ENCODE peak calls at places on chromosomes 7 and 10, in five cellular contexts. R, K, Z, Y and M are unnamed samples.

GRCh38 chr7:159086301-159086925 is 58.3 kb downstream of the VIPR2 start:
- DNase-seq in R (no peak), K (no peak), Z (no peak), Y (no peak), M (no peak)

GRCh38 chr10:133196221-133196920 is 33.6 kb upstream of the UTF1 start:
- DNase-seq in R (no peak), K (no peak), Z (no peak), Y (no peak), M (no peak)

GRCh38 chr7:194996-195829 is 2.8 kb downstream of the FAM20C start:
- DNase-seq in R (peak; percentile 54), K (no peak), Z (no peak), Y (peak; percentile 62), M (no peak)

GRCh38 chr7:16645593-16646426 is at the start of the genes ANKMY2 and BZW2:
- DNase-seq in R (peak; percentile 97), K (peak; percentile 96), Z (peak; percentile 91), Y (peak; percentile 97), M (peak; percentile 98)

GRCh38 chr7:30667172-30667571 is 15.1 kb downstream of the CRHR2 start:
- DNase-seq in R (no peak), K (no peak), Z (no peak), Y (no peak), M (no peak)

GRCh38 chr7:23863209-23863798 is 153.3 kb downstream of the STK31 start:
- DNase-seq in R (peak; percentile 71), K (no peak), Z (no peak), Y (peak; percentile 18), M (peak; percentile 60)

GRCh38 chr7:38169862-38170261 is 8.2 kb upstream of the STARD3NL start:
- DNase-seq in R (peak; percentile 94), K (no peak), Z (peak; percentile 13), Y (peak; percentile 89), M (peak; percentile 94)

GRCh38 chr10:3068968-3069737 is 1.8 kb downstream of the PFKP start:
- DNase-seq in R (no peak), K (no peak), Z (no peak), Y (peak; percentile 13), M (peak; percentile 16)

GRCh38 chr7:128932862-128933821 is 4.6 kb upstream of the IRF5 start:
- DNase-seq in R (no peak), K (no peak), Z (no peak), Y (no peak), M (peak; percentile 52)